ENCODE peak calls at places on chromosomes 11 and 22, in ten cellular contexts. L, W, P, U, Z, R, M, D, T and F are unnamed samples.

GRCh38 chr22:29040385-29041275 is 21.0 kb downstream of the C22orf31 start:
- DNase-seq in L (peak; percentile 82), R (peak; percentile 52), P (no peak), D (no peak), W (peak; percentile 40), T (peak; percentile 80), Z (peak; percentile 62), U (peak; percentile 58), M (peak; percentile 54), F (peak; percentile 68)

GRCh38 chr11:124961972-124962609 is 8.1 kb downstream of the CCDC15 start:
- DNase-seq in T (no peak), W (no peak), U (no peak), P (no peak), M (no peak), L (peak; percentile 72), D (peak; percentile 27), R (peak; percentile 66), Z (peak; percentile 49), F (peak; percentile 48)

GRCh38 chr11:122524532-122524882 is 131.0 kb upstream of the UBASH3B start:
- DNase-seq in W (no peak), P (no peak), U (no peak), L (no peak), Z (no peak), T (no peak), M (no peak), D (no peak), R (no peak), F (no peak)

GRCh38 chr11:45413156-45413833 is 127.2 kb upstream of the SYT13 start:
- DNase-seq in U (no peak), Z (no peak), T (no peak), M (no peak), L (no peak), R (no peak), W (no peak), D (no peak), P (no peak), F (no peak)

GRCh38 chr11:17595526-17596309 is 48.7 kb downstream of the OTOG start:
- DNase-seq in L (no peak), M (no peak), U (no peak), W (no peak), T (no peak), Z (no peak), R (no peak), D (no peak), P (peak; percentile 79), F (no peak)

GRCh38 chr11:58513747-58514367 is 6.0 kb upstream of the OR5B21 start:
- DNase-seq in W (no peak), P (no peak), M (no peak), D (no peak), L (peak; percentile 68), T (peak; percentile 38), R (peak; percentile 48), Z (peak; percentile 56), U (no peak), F (no peak)

GRCh38 chr11:117953029-117953671 is 23.9 kb upstream of the TMPRSS13 start:
- DNase-seq in P (no peak), D (no peak), T (no peak), L (no peak), W (no peak), R (no peak), M (no peak), Z (no peak), U (no peak), F (no peak)

GRCh38 chr11:13337986-13338436 is 60.4 kb downstream of the BMAL1 start:
- DNase-seq in W (no peak), R (peak; percentile 58), L (peak; percentile 52), P (no peak), M (no peak), T (no peak), U (no peak), Z (no peak), D (no peak), F (no peak)

GRCh38 chr11:94647926-94648325 is 80.8 kb downstream of the PIWIL4 start:
- DNase-seq in U (no peak), W (no peak), R (no peak), P (no peak), D (no peak), Z (no peak), M (no peak), L (no peak), T (no peak), F (no peak)

GRCh38 chr22:30398685-30399680 is 2.2 kb downstream of the SEC14L2 start:
- DNase-seq in W (no peak), T (peak; percentile 28), R (no peak), M (no peak), P (no peak), D (no peak), U (no peak), Z (no peak), L (no peak), F (no peak)

GRCh38 chr22:16972311-16972710 is 35.7 kb downstream of the GAB4 start:
- DNase-seq in L (no peak), R (no peak), U (no peak), T (no peak), W (no peak), P (peak; percentile 57), Z (no peak), D (no peak), M (no peak), F (no peak)

GRCh38 chr22:20530368-20531153 is 23.2 kb downstream of the MED15 start:
- DNase-seq in R (peak; percentile 72), U (no peak), D (no peak), T (no peak), Z (no peak), L (peak; percentile 88), M (no peak), W (no peak), P (no peak), F (no peak)

GRCh38 chr11:29272019-29272654 is 744.7 kb downstream of the KCNA4 start:
- DNase-seq in L (peak; percentile 71), D (no peak), Z (no peak), R (no peak), U (no peak), P (no peak), M (no peak), W (no peak), T (no peak), F (no peak)

GRCh38 chr11:102733232-102733875 is 8.6 kb upstream of the MMP8 start:
- DNase-seq in R (peak; percentile 74), L (peak; percentile 47), D (no peak), W (peak; percentile 22), P (no peak), Z (peak; percentile 59), U (no peak), M (no peak), T (peak; percentile 77), F (no peak)

GRCh38 chr11:1772270-1773130 is 8.8 kb upstream of the CTSD start:
- DNase-seq in P (peak; percentile 90), Z (peak; percentile 57), D (no peak), M (no peak), R (peak; percentile 85), L (peak; percentile 90), U (peak; percentile 38), W (peak; percentile 42), T (peak; percentile 73), F (no peak)

GRCh38 chr11:77082838-77083552 is 16.2 kb downstream of the CAPN5 start:
- DNase-seq in Z (no peak), W (no peak), U (no peak), L (no peak), P (peak; percentile 90), T (peak; percentile 78), D (no peak), R (no peak), M (no peak), F (no peak)

GRCh38 chr11:114122668-114123067 is 63.2 kb downstream of the ZBTB16 start:
- DNase-seq in U (no peak), D (no peak), L (no peak), W (no peak), P (no peak), T (no peak), M (no peak), R (no peak), Z (no peak), F (no peak)

GRCh38 chr11:76891285-76891684 is 30.6 kb downstream of the ACER3 start:
- DNase-seq in D (no peak), M (no peak), L (no peak), W (no peak), R (no peak), P (no peak), U (no peak), Z (no peak), T (no peak), F (no peak)

GRCh38 chr11:5288912-5289525 is 12.7 kb downstream of the OR51B4 start:
- DNase-seq in P (no peak), M (no peak), U (no peak), R (no peak), Z (no peak), T (no peak), D (no peak), L (peak; percentile 42), W (no peak), F (no peak)

GRCh38 chr22:49340406-49340805 is 487.3 kb downstream of the BRD1 start:
- DNase-seq in R (no peak), D (no peak), Z (no peak), P (peak; percentile 72), M (no peak), U (no peak), T (no peak), W (no peak), L (no peak), F (no peak)

GRCh38 chr11:1516273-1517067 is 29.9 kb upstream of the MOB2 start:
- DNase-seq in M (no peak), Z (no peak), P (no peak), R (no peak), T (no peak), L (no peak), U (no peak), W (no peak), D (no peak), F (no peak)

GRCh38 chr11:44632466-44633123 is 67.1 kb downstream of the CD82 start:
- DNase-seq in L (peak; percentile 9), M (no peak), D (no peak), P (peak; percentile 85), T (peak; percentile 70), Z (no peak), W (no peak), U (no peak), R (peak; percentile 9), F (no peak)

GRCh38 chr22:22877523-22878210 is 9.9 kb upstream of the IGLL5 start:
- DNase-seq in R (peak; percentile 48), W (peak; percentile 64), U (peak; percentile 63), T (peak; percentile 85), D (no peak), L (peak; percentile 56), P (peak; percentile 92), Z (peak; percentile 64), M (peak; percentile 84), F (no peak)

GRCh38 chr11:74471037-74471436 is 3.7 kb upstream of the KCNE3 start:
- DNase-seq in L (no peak), P (peak; percentile 17), T (no peak), U (no peak), D (no peak), Z (no peak), W (no peak), R (no peak), M (no peak), F (no peak)

GRCh38 chr11:6656936-6657335 is 1.3 kb upstream of the DCHS1 start:
- DNase-seq in P (no peak), M (no peak), W (no peak), Z (no peak), L (peak; percentile 35), R (no peak), D (no peak), T (no peak), U (no peak), F (no peak)

GRCh38 chr11:14713518-14714244 is 70.1 kb downstream of the PDE3B start:
- DNase-seq in P (no peak), L (no peak), T (peak; percentile 55), M (peak; percentile 1), W (no peak), U (no peak), D (no peak), Z (no peak), R (no peak), F (peak; percentile 35)

GRCh38 chr11:121226415-121227263 is 65.9 kb upstream of the SC5D start:
- DNase-seq in R (no peak), L (no peak), P (no peak), D (no peak), U (no peak), T (no peak), Z (no peak), M (no peak), W (no peak), F (no peak)

GRCh38 chr11:8776209-8776608 is 93.6 kb downstream of the RPL27A start:
- DNase-seq in L (no peak), U (no peak), R (no peak), M (no peak), P (peak; percentile 57), W (no peak), D (no peak), Z (no peak), T (no peak), F (no peak)